ENCODE peak calls at places on chromosome 21, in six cellular contexts. F is kidney tubule cell; W is stimulated activated effector memory CD8-positive, alpha-beta T cell treated with anti-CD3 and anti-CD28 coated beads, Interleukin-12 subunit alpha, Interleukin-12 subunit beta, amount 100 ng/mL, for 72 hours; E is NCI-H1694; Z is C1 segment of cervical spinal cord; I is fibroblast of pulmonary artery. U is an unnamed sample.

GRCh38 chr21:15065381-15066230 is 806 bp upstream of the NRIP1 start:
- DNase-seq in I (peak), F (peak), Z (peak), E (no peak), W (peak), U (peak)

GRCh38 chr21:29540289-29540688 is 241.6 kb downstream of the BACH1 start:
- DNase-seq in F (no peak), Z (no peak), E (no peak), W (no peak), I (no peak), U (no peak)

GRCh38 chr21:26881504-26882228 is 36.5 kb upstream of the ADAMTS1 start:
- DNase-seq in W (no peak), Z (no peak), F (peak), E (peak), I (peak), U (peak)

GRCh38 chr21:35198004-35198403 is 148.9 kb upstream of the RUNX1 start:
- DNase-seq in Z (no peak), W (no peak), E (no peak), F (peak), I (peak), U (peak)

GRCh38 chr21:22409571-22409970 is 1411.4 kb downstream of the NCAM2 start:
- DNase-seq in W (no peak), E (no peak), Z (no peak), I (no peak), F (no peak), U (no peak)

GRCh38 chr21:27759091-27759659 is 792.3 kb upstream of the ADAMTS5 start:
- DNase-seq in E (no peak), Z (peak), I (no peak), F (peak), W (no peak), U (no peak)

GRCh38 chr21:16838330-16838729 is 674.5 kb upstream of the CXADR start:
- DNase-seq in Z (no peak), F (peak), W (no peak), I (peak), E (no peak), U (peak)

GRCh38 chr21:25689226-25689625 is 45.5 kb downstream of the ATP5PF start:
- DNase-seq in W (no peak), E (no peak), Z (no peak), I (peak), F (peak), U (no peak)

GRCh38 chr21:46253610-46254124 is 25.1 kb upstream of the LSS start:
- DNase-seq in E (no peak), F (no peak), W (no peak), Z (no peak), I (peak), U (no peak)